ENCODE peak calls at places on chromosomes 13 and 19, in eight cellular contexts. One of them, this sample, is unnamed.

GRCh38 chr13:40777166-40777956 is 6.4 kb upstream of the MRPS31 start:
- DNase-seq in tibial artery: no peak
- DNase-seq in spleen: no peak
- DNase-seq in GM12878: no peak
- DNase-seq in fibroblast of the aortic adventitia: peak; percentile 68
- DNase-seq in breast epithelium: no peak
- DNase-seq in heart left ventricle: no peak
- DNase-seq in GM06990: peak; percentile 45
- DNase-seq in this sample: peak; percentile 80

GRCh38 chr13:81171065-81171647 is 830.2 kb upstream of the SPRY2 start:
- DNase-seq in tibial artery: no peak
- DNase-seq in spleen: no peak
- DNase-seq in GM12878: no peak
- DNase-seq in fibroblast of the aortic adventitia: peak; percentile 37
- DNase-seq in breast epithelium: no peak
- DNase-seq in heart left ventricle: no peak
- DNase-seq in GM06990: no peak
- DNase-seq in this sample: peak; percentile 4

GRCh38 chr19:40129425-40129824 is 38.7 kb upstream of the ZNF780A start:
- DNase-seq in tibial artery: no peak
- DNase-seq in spleen: no peak
- DNase-seq in GM12878: no peak
- DNase-seq in fibroblast of the aortic adventitia: no peak
- DNase-seq in breast epithelium: no peak
- DNase-seq in heart left ventricle: no peak
- DNase-seq in GM06990: no peak
- DNase-seq in this sample: no peak

GRCh38 chr13:78030351-78030750 is 111.7 kb upstream of the EDNRB start:
- DNase-seq in tibial artery: no peak
- DNase-seq in spleen: no peak
- DNase-seq in GM12878: no peak
- DNase-seq in fibroblast of the aortic adventitia: no peak
- DNase-seq in breast epithelium: no peak
- DNase-seq in heart left ventricle: no peak
- DNase-seq in GM06990: no peak
- DNase-seq in this sample: no peak

GRCh38 chr13:71866173-71867091 is 572 bp downstream of the DACH1 start:
- DNase-seq in tibial artery: no peak
- DNase-seq in spleen: peak; percentile 88
- DNase-seq in GM12878: no peak
- DNase-seq in fibroblast of the aortic adventitia: no peak
- DNase-seq in breast epithelium: no peak
- DNase-seq in heart left ventricle: peak; percentile 25
- DNase-seq in GM06990: no peak
- DNase-seq in this sample: no peak

GRCh38 chr13:33123066-33123940 is 107.1 kb downstream of the KL start:
- DNase-seq in tibial artery: peak; percentile 75
- DNase-seq in spleen: no peak
- DNase-seq in GM12878: no peak
- DNase-seq in fibroblast of the aortic adventitia: peak; percentile 39
- DNase-seq in breast epithelium: no peak
- DNase-seq in heart left ventricle: peak; percentile 53
- DNase-seq in GM06990: no peak
- DNase-seq in this sample: no peak

GRCh38 chr19:40284501-40285352 is at the start of gene AKT2:
- DNase-seq in tibial artery: no peak
- DNase-seq in spleen: peak; percentile 95
- DNase-seq in GM12878: peak; percentile 48
- DNase-seq in fibroblast of the aortic adventitia: peak; percentile 38
- DNase-seq in breast epithelium: no peak
- DNase-seq in heart left ventricle: peak; percentile 75
- DNase-seq in GM06990: no peak
- DNase-seq in this sample: peak; percentile 82

GRCh38 chr19:58317481-58318072 is 9.2 kb upstream of the ZSCAN22 start:
- DNase-seq in tibial artery: no peak
- DNase-seq in spleen: no peak
- DNase-seq in GM12878: no peak
- DNase-seq in fibroblast of the aortic adventitia: peak; percentile 62
- DNase-seq in breast epithelium: no peak
- DNase-seq in heart left ventricle: no peak
- DNase-seq in GM06990: no peak
- DNase-seq in this sample: peak; percentile 20

GRCh38 chr13:20814224-20814910 is 40.6 kb upstream of the EEF1AKMT1 start:
- DNase-seq in tibial artery: peak; percentile 96
- DNase-seq in spleen: no peak
- DNase-seq in GM12878: no peak
- DNase-seq in fibroblast of the aortic adventitia: peak; percentile 94
- DNase-seq in breast epithelium: peak; percentile 61
- DNase-seq in heart left ventricle: peak; percentile 79
- DNase-seq in GM06990: no peak
- DNase-seq in this sample: no peak

GRCh38 chr19:42092350-42092749 is 16.4 kb downstream of the ZNF574 start:
- DNase-seq in tibial artery: no peak
- DNase-seq in spleen: peak; percentile 82
- DNase-seq in GM12878: no peak
- DNase-seq in fibroblast of the aortic adventitia: no peak
- DNase-seq in breast epithelium: no peak
- DNase-seq in heart left ventricle: no peak
- DNase-seq in GM06990: no peak
- DNase-seq in this sample: peak; percentile 50

GRCh38 chr13:81762449-81762848 is 1421.5 kb upstream of the SPRY2 start:
- DNase-seq in tibial artery: no peak
- DNase-seq in spleen: no peak
- DNase-seq in GM12878: no peak
- DNase-seq in fibroblast of the aortic adventitia: no peak
- DNase-seq in breast epithelium: no peak
- DNase-seq in heart left ventricle: no peak
- DNase-seq in GM06990: no peak
- DNase-seq in this sample: no peak

GRCh38 chr13:50428183-50428877 is 413.1 kb downstream of the KCNRG start:
- DNase-seq in tibial artery: no peak
- DNase-seq in spleen: no peak
- DNase-seq in GM12878: no peak
- DNase-seq in fibroblast of the aortic adventitia: no peak
- DNase-seq in breast epithelium: no peak
- DNase-seq in heart left ventricle: no peak
- DNase-seq in GM06990: no peak
- DNase-seq in this sample: no peak

GRCh38 chr13:75687145-75687763 is 51.1 kb downstream of the LMO7 start:
- DNase-seq in tibial artery: no peak
- DNase-seq in spleen: no peak
- DNase-seq in GM12878: no peak
- DNase-seq in fibroblast of the aortic adventitia: peak; percentile 78
- DNase-seq in breast epithelium: no peak
- DNase-seq in heart left ventricle: no peak
- DNase-seq in GM06990: no peak
- DNase-seq in this sample: no peak

GRCh38 chr19:41808663-41809566 is 12.5 kb downstream of the CEACAM3 start:
- DNase-seq in tibial artery: no peak
- DNase-seq in spleen: peak; percentile 87
- DNase-seq in GM12878: no peak
- DNase-seq in fibroblast of the aortic adventitia: no peak
- DNase-seq in breast epithelium: no peak
- DNase-seq in heart left ventricle: peak; percentile 48
- DNase-seq in GM06990: no peak
- DNase-seq in this sample: no peak

GRCh38 chr13:109155301-109155761 is 525.9 kb downstream of the MYO16 start:
- DNase-seq in tibial artery: no peak
- DNase-seq in spleen: no peak
- DNase-seq in GM12878: no peak
- DNase-seq in fibroblast of the aortic adventitia: peak; percentile 79
- DNase-seq in breast epithelium: no peak
- DNase-seq in heart left ventricle: no peak
- DNase-seq in GM06990: no peak
- DNase-seq in this sample: no peak

GRCh38 chr19:10277795-10278583 is 7.1 kb downstream of the ICAM1 start:
- DNase-seq in tibial artery: no peak
- DNase-seq in spleen: no peak
- DNase-seq in GM12878: no peak
- DNase-seq in fibroblast of the aortic adventitia: no peak
- DNase-seq in breast epithelium: no peak
- DNase-seq in heart left ventricle: no peak
- DNase-seq in GM06990: no peak
- DNase-seq in this sample: no peak

GRCh38 chr13:112855859-112856258 is 113.2 kb upstream of the MCF2L start:
- DNase-seq in tibial artery: no peak
- DNase-seq in spleen: peak; percentile 20
- DNase-seq in GM12878: no peak
- DNase-seq in fibroblast of the aortic adventitia: no peak
- DNase-seq in breast epithelium: no peak
- DNase-seq in heart left ventricle: no peak
- DNase-seq in GM06990: no peak
- DNase-seq in this sample: no peak

GRCh38 chr13:31322702-31323101 is 122.9 kb downstream of the B3GLCT start:
- DNase-seq in tibial artery: no peak
- DNase-seq in spleen: no peak
- DNase-seq in GM12878: no peak
- DNase-seq in fibroblast of the aortic adventitia: no peak
- DNase-seq in breast epithelium: no peak
- DNase-seq in heart left ventricle: no peak
- DNase-seq in GM06990: no peak
- DNase-seq in this sample: no peak
- H3K4me3 ChIP-seq in tibial artery: no peak overlapping the region
- H3K4me3 ChIP-seq in spleen: no peak overlapping the region
- H3K4me3 ChIP-seq in GM12878: no peak overlapping the region
- H3K4me3 ChIP-seq in fibroblast of the aortic adventitia: no peak overlapping the region
- H3K4me3 ChIP-seq in breast epithelium: no peak overlapping the region
- H3K4me3 ChIP-seq in heart left ventricle: no peak overlapping the region
- H3K4me3 ChIP-seq in GM06990: no peak overlapping the region
- H3K4me3 ChIP-seq in this sample: no peak overlapping the region

GRCh38 chr13:59463023-59463422 is 700.7 kb downstream of the DIAPH3 start:
- DNase-seq in tibial artery: no peak
- DNase-seq in spleen: no peak
- DNase-seq in GM12878: no peak
- DNase-seq in fibroblast of the aortic adventitia: no peak
- DNase-seq in breast epithelium: no peak
- DNase-seq in heart left ventricle: no peak
- DNase-seq in GM06990: no peak
- DNase-seq in this sample: no peak

GRCh38 chr13:59461411-59461810 is 702.3 kb downstream of the DIAPH3 start:
- DNase-seq in tibial artery: no peak
- DNase-seq in spleen: no peak
- DNase-seq in GM12878: no peak
- DNase-seq in fibroblast of the aortic adventitia: no peak
- DNase-seq in breast epithelium: no peak
- DNase-seq in heart left ventricle: no peak
- DNase-seq in GM06990: no peak
- DNase-seq in this sample: no peak

GRCh38 chr13:59458908-59459579 is 704.7 kb downstream of the DIAPH3 start:
- DNase-seq in tibial artery: no peak
- DNase-seq in spleen: peak; percentile 77
- DNase-seq in GM12878: no peak
- DNase-seq in fibroblast of the aortic adventitia: peak; percentile 20
- DNase-seq in breast epithelium: no peak
- DNase-seq in heart left ventricle: peak; percentile 28
- DNase-seq in GM06990: no peak
- DNase-seq in this sample: no peak

GRCh38 chr13:59464926-59465325 is 698.8 kb downstream of the DIAPH3 start:
- DNase-seq in tibial artery: no peak
- DNase-seq in spleen: no peak
- DNase-seq in GM12878: no peak
- DNase-seq in fibroblast of the aortic adventitia: no peak
- DNase-seq in breast epithelium: no peak
- DNase-seq in heart left ventricle: no peak
- DNase-seq in GM06990: no peak
- DNase-seq in this sample: no peak

DNA sequence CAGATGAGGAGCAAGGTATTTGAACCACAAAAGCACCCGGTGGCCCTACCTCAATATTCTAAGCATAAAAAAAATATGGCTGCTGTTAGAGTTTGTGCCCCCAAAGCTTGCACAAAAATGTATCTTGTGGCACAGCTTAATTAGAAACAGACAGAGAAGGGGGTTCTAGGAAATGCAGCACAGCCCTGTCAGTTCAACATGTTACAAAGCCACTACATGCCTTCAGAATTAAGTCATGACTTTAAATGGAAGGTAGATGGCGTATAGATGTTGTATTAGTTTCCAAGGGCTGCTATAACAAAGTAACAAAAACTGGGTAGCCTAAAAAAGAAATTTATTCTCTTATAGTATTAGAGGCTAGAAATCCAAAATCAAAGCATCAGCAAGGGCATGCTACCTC is 703.8 kb downstream of the DIAPH3 start:
- DNase-seq in tibial artery: no peak
- DNase-seq in spleen: no peak
- DNase-seq in GM12878: no peak
- DNase-seq in fibroblast of the aortic adventitia: no peak
- DNase-seq in breast epithelium: no peak
- DNase-seq in heart left ventricle: no peak
- DNase-seq in GM06990: no peak
- DNase-seq in this sample: no peak
- TF ChIP-seq CTCF in tibial artery: no peak
- TF ChIP-seq CTCF in spleen: no peak
- TF ChIP-seq CTCF in GM12878: no peak
- TF ChIP-seq CTCF in fibroblast of the aortic adventitia: no peak
- TF ChIP-seq CTCF in breast epithelium: no peak
- TF ChIP-seq CTCF in heart left ventricle: no peak
- TF ChIP-seq CTCF in GM06990: no peak
- TF ChIP-seq CTCF in this sample: no peak

GRCh38 chr19:48856921-48857320 is 11.5 kb downstream of the PLEKHA4 start:
- DNase-seq in tibial artery: no peak
- DNase-seq in spleen: no peak
- DNase-seq in GM12878: no peak
- DNase-seq in fibroblast of the aortic adventitia: no peak
- DNase-seq in breast epithelium: no peak
- DNase-seq in heart left ventricle: no peak
- DNase-seq in GM06990: no peak
- DNase-seq in this sample: no peak

GRCh38 chr19:48858984-48859710 is 9.3 kb downstream of the PLEKHA4 start:
- DNase-seq in tibial artery: no peak
- DNase-seq in spleen: peak; percentile 93
- DNase-seq in GM12878: no peak
- DNase-seq in fibroblast of the aortic adventitia: no peak
- DNase-seq in breast epithelium: no peak
- DNase-seq in heart left ventricle: peak; percentile 54
- DNase-seq in GM06990: peak; percentile 82
- DNase-seq in this sample: peak; percentile 71

GRCh38 chr19:48853483-48853882 is 14.9 kb downstream of the PLEKHA4 start:
- DNase-seq in tibial artery: no peak
- DNase-seq in spleen: no peak
- DNase-seq in GM12878: no peak
- DNase-seq in fibroblast of the aortic adventitia: no peak
- DNase-seq in breast epithelium: no peak
- DNase-seq in heart left ventricle: no peak
- DNase-seq in GM06990: no peak
- DNase-seq in this sample: no peak

GRCh38 chr19:48852292-48852691 is 16.0 kb upstream of the HSD17B14 start:
- DNase-seq in tibial artery: no peak
- DNase-seq in spleen: no peak
- DNase-seq in GM12878: no peak
- DNase-seq in fibroblast of the aortic adventitia: no peak
- DNase-seq in breast epithelium: no peak
- DNase-seq in heart left ventricle: no peak
- DNase-seq in GM06990: no peak
- DNase-seq in this sample: no peak

GRCh38 chr19:48854103-48854502 is 14.3 kb downstream of the PLEKHA4 start:
- DNase-seq in tibial artery: no peak
- DNase-seq in spleen: no peak
- DNase-seq in GM12878: no peak
- DNase-seq in fibroblast of the aortic adventitia: no peak
- DNase-seq in breast epithelium: no peak
- DNase-seq in heart left ventricle: no peak
- DNase-seq in GM06990: no peak
- DNase-seq in this sample: no peak
- H3K4me3 ChIP-seq in tibial artery: no peak overlapping the region
- H3K4me3 ChIP-seq in spleen: no peak overlapping the region
- H3K4me3 ChIP-seq in GM12878: no peak overlapping the region
- H3K4me3 ChIP-seq in fibroblast of the aortic adventitia: no peak overlapping the region
- H3K4me3 ChIP-seq in breast epithelium: no peak overlapping the region
- H3K4me3 ChIP-seq in heart left ventricle: no peak overlapping the region
- H3K4me3 ChIP-seq in GM06990: no peak overlapping the region
- H3K4me3 ChIP-seq in this sample: no peak overlapping the region

GRCh38 chr13:66210677-66211076 is 1019.5 kb downstream of the PCDH9 start:
- DNase-seq in tibial artery: no peak
- DNase-seq in spleen: no peak
- DNase-seq in GM12878: no peak
- DNase-seq in fibroblast of the aortic adventitia: peak; percentile 92
- DNase-seq in breast epithelium: no peak
- DNase-seq in heart left ventricle: no peak
- DNase-seq in GM06990: no peak
- DNase-seq in this sample: no peak
- TF ChIP-seq CTCF in tibial artery: no peak
- TF ChIP-seq CTCF in spleen: no peak
- TF ChIP-seq CTCF in GM12878: no peak
- TF ChIP-seq CTCF in fibroblast of the aortic adventitia: no peak
- TF ChIP-seq CTCF in breast epithelium: no peak
- TF ChIP-seq CTCF in heart left ventricle: no peak
- TF ChIP-seq CTCF in GM06990: no peak
- TF ChIP-seq CTCF in this sample: no peak

This sample was measured in GM12865.